ENCODE peak calls at places on chromosomes 13 and 19, in nine cellular contexts. V is substantia nigra; N is fibroblast of lung; X is activated CD8-positive, alpha-beta T cell treated with anti-CD3 and anti-CD28 coated beads for 36 hours; H is stimulated activated CD4-positive, alpha-beta T cell treated with anti-CD3 and anti-CD28 coated beads, Interleukin-1b, Interleukin-23, amount 100 ng/mL, for 4 hours; Y is omental fat pad; J is AG09309; Z is HTR-8/SVneo; R is GM12865. F is an unnamed sample.

GRCh38 chr19:7360393-7360984 is 11.8 kb downstream of the ARHGEF18 start:
- DNase-seq in V (no peak), N (peak; percentile 14), X (no peak), H (no peak), Y (no peak), J (no peak), Z (no peak), R (no peak), F (no peak)

GRCh38 chr19:37309834-37310575 is 60.9 kb upstream of the ZNF527 start:
- DNase-seq in V (no peak), N (no peak), X (peak; percentile 41), H (no peak), Y (no peak), J (no peak), Z (no peak), R (peak; percentile 18), F (no peak)

GRCh38 chr19:40778865-40779284 is 828 bp downstream of the RAB4B start:
- DNase-seq in V (no peak), N (no peak), X (peak; percentile 36), H (no peak), Y (no peak), J (no peak), Z (no peak), R (no peak), F (no peak)

GRCh38 chr13:42272115-42272756 is at the start of gene AKAP11:
- DNase-seq in V (peak; percentile 44), N (peak; percentile 60), X (peak; percentile 63), H (peak; percentile 37), Y (peak; percentile 33), J (no peak), Z (peak; percentile 5), R (no peak), F (peak; percentile 82)

GRCh38 chr13:109180905-109181425 is 551.6 kb downstream of the MYO16 start:
- DNase-seq in V (no peak), N (peak; percentile 83), X (no peak), H (no peak), Y (no peak), J (peak; percentile 86), Z (peak; percentile 47), R (no peak), F (no peak)

GRCh38 chr13:95858286-95859075 is 181.5 kb downstream of the DNAJC3 start:
- DNase-seq in V (no peak), N (peak; percentile 68), X (no peak), H (no peak), Y (no peak), J (no peak), Z (no peak), R (no peak), F (no peak)

GRCh38 chr13:33796095-33796494 is 21.9 kb upstream of the RFC3 start:
- DNase-seq in V (no peak), N (no peak), X (no peak), H (no peak), Y (no peak), J (no peak), Z (no peak), R (no peak), F (no peak)

GRCh38 chr13:109783447-109783814 is 3.0 kb downstream of the IRS2 start:
- DNase-seq in V (no peak), N (no peak), X (no peak), H (no peak), Y (no peak), J (no peak), Z (no peak), R (no peak), F (no peak)

GRCh38 chr13:73081256-73081915 is 22.6 kb downstream of the KLF5 start:
- DNase-seq in V (no peak), N (no peak), X (no peak), H (no peak), Y (no peak), J (no peak), Z (no peak), R (no peak), F (no peak)

GRCh38 chr19:41323023-41323422 is 13.1 kb downstream of the CCDC97 start:
- DNase-seq in V (no peak), N (peak; percentile 88), X (no peak), H (no peak), Y (no peak), J (no peak), Z (no peak), R (no peak), F (no peak)

GRCh38 chr19:41872384-41872774 is 4.7 kb upstream of the CD79A start:
- DNase-seq in V (no peak), N (peak; percentile 15), X (peak; percentile 7), H (no peak), Y (no peak), J (no peak), Z (no peak), R (peak; percentile 49), F (no peak)

GRCh38 chr13:111046590-111047141 is 68.4 kb upstream of the ARHGEF7 start:
- DNase-seq in V (no peak), N (peak; percentile 67), X (no peak), H (no peak), Y (no peak), J (no peak), Z (no peak), R (peak; percentile 73), F (no peak)

GRCh38 chr19:7843521-7843920 is 13.5 kb downstream of the EVI5L start:
- DNase-seq in V (no peak), N (no peak), X (no peak), H (no peak), Y (no peak), J (no peak), Z (no peak), R (no peak), F (no peak)

GRCh38 chr13:39468306-39468705 is 134.7 kb downstream of the LHFPL6 start:
- DNase-seq in V (no peak), N (no peak), X (no peak), H (no peak), Y (no peak), J (no peak), Z (no peak), R (no peak), F (no peak)

GRCh38 chr13:114007566-114007965 is 33.7 kb upstream of the C13orf46 start:
- DNase-seq in V (no peak), N (no peak), X (no peak), H (no peak), Y (no peak), J (no peak), Z (no peak), R (no peak), F (no peak)

GRCh38 chr19:29528350-29528945 is 2.7 kb downstream of the VSTM2B start:
- DNase-seq in V (peak; percentile 32), N (peak; percentile 65), X (peak; percentile 86), H (peak; percentile 64), Y (peak; percentile 27), J (no peak), Z (peak; percentile 62), R (peak; percentile 82), F (no peak)

GRCh38 chr13:42649761-42650289 is 75.9 kb downstream of the TNFSF11 start:
- DNase-seq in V (no peak), N (peak; percentile 11), X (no peak), H (no peak), Y (no peak), J (no peak), Z (no peak), R (no peak), F (no peak)

GRCh38 chr13:59689057-59689456 is 474.7 kb downstream of the DIAPH3 start:
- DNase-seq in V (no peak), N (no peak), X (no peak), H (no peak), Y (no peak), J (no peak), Z (no peak), R (no peak), F (no peak)

GRCh38 chr13:59472134-59472533 is 691.6 kb downstream of the DIAPH3 start:
- DNase-seq in V (no peak), N (peak; percentile 55), X (no peak), H (no peak), Y (no peak), J (no peak), Z (no peak), R (no peak), F (no peak)

GRCh38 chr13:113646376-113646775 is 11.6 kb downstream of the ATP4B start:
- DNase-seq in V (no peak), N (no peak), X (no peak), H (no peak), Y (no peak), J (no peak), Z (no peak), R (no peak), F (no peak)

GRCh38 chr19:35161434-35161743 is 6.9 kb downstream of the FXYD5 start:
- DNase-seq in V (no peak), N (no peak), X (no peak), H (no peak), Y (no peak), J (no peak), Z (no peak), R (no peak), F (no peak)

GRCh38 chr19:16888629-16889371 is at the start of gene F2RL3:
- DNase-seq in V (no peak), N (peak; percentile 17), X (peak; percentile 28), H (no peak), Y (no peak), J (no peak), Z (no peak), R (peak; percentile 94), F (peak; percentile 48)

GRCh38 chr19:23283925-23284324 is 33.7 kb upstream of the ZNF724 start:
- DNase-seq in V (no peak), N (peak; percentile 9), X (peak; percentile 76), H (peak; percentile 54), Y (peak; percentile 35), J (no peak), Z (peak; percentile 13), R (peak; percentile 54), F (peak; percentile 26)

GRCh38 chr13:62482351-62482750 is 1066.7 kb upstream of the PCDH20 start:
- DNase-seq in V (no peak), N (no peak), X (no peak), H (no peak), Y (no peak), J (no peak), Z (no peak), R (no peak), F (no peak)

GRCh38 chr19:46637224-46637623 is 1.2 kb upstream of the GNG8 start:
- DNase-seq in V (no peak), N (no peak), X (peak; percentile 52), H (no peak), Y (no peak), J (no peak), Z (no peak), R (no peak), F (no peak)

GRCh38 chr13:74562381-74562780 is 428.2 kb upstream of the KLF12 start:
- DNase-seq in V (no peak), N (no peak), X (no peak), H (no peak), Y (no peak), J (peak; percentile 13), Z (no peak), R (no peak), F (no peak)

GRCh38 chr13:23510544-23510916 is 59.7 kb upstream of the TNFRSF19 start:
- DNase-seq in V (no peak), N (peak; percentile 65), X (no peak), H (no peak), Y (no peak), J (peak; percentile 44), Z (no peak), R (no peak), F (no peak)

GRCh38 chr13:43128504-43128929 is 105.1 kb downstream of the DNAJC15 start:
- DNase-seq in V (no peak), N (peak; percentile 21), X (no peak), H (no peak), Y (no peak), J (no peak), Z (no peak), R (peak; percentile 23), F (no peak)

GRCh38 chr13:34654682-34655081 is 287.4 kb upstream of the NBEA start:
- DNase-seq in V (no peak), N (no peak), X (no peak), H (no peak), Y (no peak), J (no peak), Z (no peak), R (no peak), F (no peak)

GRCh38 chr13:60431108-60431700 is 34.2 kb downstream of the TDRD3 start:
- DNase-seq in V (no peak), N (peak; percentile 82), X (no peak), H (no peak), Y (no peak), J (peak; percentile 37), Z (peak; percentile 11), R (peak; percentile 77), F (peak; percentile 41)

GRCh38 chr19:16338470-16339360 is 14.1 kb downstream of the KLF2 start:
- DNase-seq in V (no peak), N (peak; percentile 87), X (peak; percentile 86), H (peak; percentile 29), Y (no peak), J (peak; percentile 69), Z (peak; percentile 92), R (peak; percentile 89), F (no peak)

F was measured in KG1.